ENCODE peak calls at places on chromosome 6, in seven cellular contexts. X is SK-N-SH, G is GM13976, C is dorsolateral prefrontal cortex, I is fibroblast of lung, B is fibroblast of mammary gland, S is PC-3. U is an unnamed sample.

GRCh38 chr6:33761922-33762629 is 15.4 kb upstream of the IP6K3 start:
- DNase-seq in X (peak), G (peak), C (no peak), I (peak), B (peak), S (peak), U (peak)

GRCh38 chr6:3009930-3010329 is 10.2 kb downstream of the NQO2 start:
- DNase-seq in X (no peak), G (no peak), C (no peak), I (no peak), B (no peak), S (no peak), U (no peak)

GRCh38 chr6:160393966-160394653 is 45.9 kb downstream of the SLC22A3 start:
- DNase-seq in X (no peak), G (no peak), C (no peak), I (no peak), B (no peak), S (no peak), U (no peak)

GRCh38 chr6:34527751-34528670 is 28.1 kb downstream of the SPDEF start:
- DNase-seq in X (no peak), G (no peak), C (no peak), I (no peak), B (no peak), S (no peak), U (no peak)

GRCh38 chr6:147738516-147739187 is 230.2 kb downstream of the SAMD5 start:
- DNase-seq in X (no peak), G (no peak), C (no peak), I (peak), B (peak), S (no peak), U (no peak)

GRCh38 chr6:111737065-111737521 is 131.4 kb upstream of the TRAF3IP2 start:
- DNase-seq in X (no peak), G (no peak), C (no peak), I (peak), B (peak), S (peak), U (no peak)

GRCh38 chr6:113982055-113982550 is 11.2 kb upstream of the HDAC2 start:
- DNase-seq in X (no peak), G (no peak), C (no peak), I (no peak), B (no peak), S (no peak), U (no peak)

GRCh38 chr6:52609968-52610367 is 33.1 kb upstream of the TRAM2 start:
- DNase-seq in X (peak), G (no peak), C (no peak), I (no peak), B (peak), S (no peak), U (no peak)

GRCh38 chr6:79949235-79949634 is 1.9 kb upstream of the ELOVL4 start:
- DNase-seq in X (peak), G (peak), C (no peak), I (peak), B (peak), S (peak), U (peak)

GRCh38 chr6:158803733-158804143 is 15.4 kb downstream of the EZR start:
- DNase-seq in X (no peak), G (peak), C (no peak), I (peak), B (no peak), S (peak), U (no peak)

GRCh38 chr6:108363756-108364356 is 69.0 kb downstream of the AFG1L start:
- DNase-seq in X (no peak), G (no peak), C (no peak), I (no peak), B (no peak), S (no peak), U (no peak)

GRCh38 chr6:136524936-136525413 is 25.2 kb downstream of the MAP7 start:
- DNase-seq in X (no peak), G (peak), C (peak), I (no peak), B (no peak), S (no peak), U (no peak)

GRCh38 chr6:27157461-27158315 is 89.8 kb upstream of the PRSS16 start:
- DNase-seq in X (no peak), G (peak), C (peak), I (peak), B (peak), S (peak), U (no peak)
- TF ChIP-seq CTCF in X (peak), G (peak), C (peak), I (peak), B (peak), S (peak), U (peak)

DNA sequence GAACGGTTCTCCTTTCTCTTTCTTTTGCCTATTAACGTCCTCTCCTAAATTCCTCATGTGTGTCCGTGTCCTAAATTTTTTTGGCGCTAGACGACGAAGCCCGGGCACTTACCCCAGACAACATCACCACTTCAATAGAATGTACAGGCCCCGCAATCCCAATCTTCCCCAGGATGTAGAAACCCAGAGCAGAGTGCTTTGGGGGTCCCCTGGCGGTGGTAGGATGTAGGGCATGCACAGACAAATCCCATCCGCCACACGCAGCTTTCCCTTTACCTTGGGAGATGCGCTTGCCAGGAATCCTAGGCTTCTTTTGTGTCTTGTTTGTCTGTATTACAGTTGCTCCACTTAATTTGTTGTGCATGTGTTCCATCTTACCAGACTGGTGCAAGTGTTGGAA is 417.3 kb upstream of the ARID1B start:
- DNase-seq in X (no peak), G (no peak), C (no peak), I (no peak), B (no peak), S (no peak), U (no peak)
- TF ChIP-seq CTCF in X (peak), G (no peak), C (no peak), I (no peak), B (no peak), S (peak), U (peak)

GRCh38 chr6:43070028-43070632 is 6.0 kb upstream of the PTK7 start:
- DNase-seq in X (peak), G (peak), C (no peak), I (peak), B (peak), S (peak), U (no peak)
- TF ChIP-seq CTCF in X (peak), G (no peak), C (peak), I (peak), B (peak), S (peak), U (peak)

GRCh38 chr6:21523652-21524051 is 69.9 kb upstream of the SOX4 start:
- DNase-seq in X (no peak), G (no peak), C (no peak), I (no peak), B (no peak), S (no peak), U (no peak)
- TF ChIP-seq CTCF in X (no peak), G (no peak), C (no peak), I (no peak), B (no peak), S (no peak), U (no peak)

GRCh38 chr6:134282816-134283215 is 35.1 kb downstream of the SGK1 start:
- DNase-seq in X (no peak), G (no peak), C (no peak), I (peak), B (peak), S (no peak), U (no peak)
- TF ChIP-seq CTCF in X (no peak), G (no peak), C (no peak), I (no peak), B (no peak), S (peak), U (no peak)

GRCh38 chr6:50143011-50143719 is 93.4 kb upstream of the DEFB112 start:
- DNase-seq in X (no peak), G (no peak), C (no peak), I (peak), B (no peak), S (peak), U (no peak)

GRCh38 chr6:50147371-50147770 is 97.6 kb upstream of the DEFB112 start:
- DNase-seq in X (no peak), G (no peak), C (no peak), I (peak), B (peak), S (peak), U (no peak)

GRCh38 chr6:50141100-50141499 is 91.4 kb upstream of the DEFB112 start:
- DNase-seq in X (no peak), G (no peak), C (no peak), I (no peak), B (no peak), S (no peak), U (no peak)

DNA sequence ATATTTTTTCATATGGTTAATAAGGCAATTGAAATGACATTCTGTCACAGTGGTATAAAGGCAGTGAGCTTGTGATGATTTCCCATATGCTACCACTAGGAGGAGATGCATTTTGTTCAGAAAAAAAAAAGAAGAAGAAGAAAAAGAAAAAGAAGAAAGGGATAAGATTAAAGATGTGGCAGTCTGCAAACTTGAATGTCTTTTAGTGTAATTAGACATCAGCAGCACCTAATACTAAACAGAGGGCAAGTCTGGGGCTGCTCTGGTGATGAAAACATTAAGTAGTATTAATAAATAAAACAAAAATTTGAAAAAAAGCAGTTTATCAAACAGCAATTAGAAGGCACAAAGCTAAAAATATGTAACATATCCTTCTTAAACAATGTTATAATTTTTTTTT is 95.4 kb upstream of the DEFB112 start:
- DNase-seq in X (peak), G (no peak), C (no peak), I (peak), B (peak), S (peak), U (no peak)
- TF ChIP-seq CTCF in X (peak), G (no peak), C (no peak), I (peak), B (peak), S (peak), U (peak)

DNA sequence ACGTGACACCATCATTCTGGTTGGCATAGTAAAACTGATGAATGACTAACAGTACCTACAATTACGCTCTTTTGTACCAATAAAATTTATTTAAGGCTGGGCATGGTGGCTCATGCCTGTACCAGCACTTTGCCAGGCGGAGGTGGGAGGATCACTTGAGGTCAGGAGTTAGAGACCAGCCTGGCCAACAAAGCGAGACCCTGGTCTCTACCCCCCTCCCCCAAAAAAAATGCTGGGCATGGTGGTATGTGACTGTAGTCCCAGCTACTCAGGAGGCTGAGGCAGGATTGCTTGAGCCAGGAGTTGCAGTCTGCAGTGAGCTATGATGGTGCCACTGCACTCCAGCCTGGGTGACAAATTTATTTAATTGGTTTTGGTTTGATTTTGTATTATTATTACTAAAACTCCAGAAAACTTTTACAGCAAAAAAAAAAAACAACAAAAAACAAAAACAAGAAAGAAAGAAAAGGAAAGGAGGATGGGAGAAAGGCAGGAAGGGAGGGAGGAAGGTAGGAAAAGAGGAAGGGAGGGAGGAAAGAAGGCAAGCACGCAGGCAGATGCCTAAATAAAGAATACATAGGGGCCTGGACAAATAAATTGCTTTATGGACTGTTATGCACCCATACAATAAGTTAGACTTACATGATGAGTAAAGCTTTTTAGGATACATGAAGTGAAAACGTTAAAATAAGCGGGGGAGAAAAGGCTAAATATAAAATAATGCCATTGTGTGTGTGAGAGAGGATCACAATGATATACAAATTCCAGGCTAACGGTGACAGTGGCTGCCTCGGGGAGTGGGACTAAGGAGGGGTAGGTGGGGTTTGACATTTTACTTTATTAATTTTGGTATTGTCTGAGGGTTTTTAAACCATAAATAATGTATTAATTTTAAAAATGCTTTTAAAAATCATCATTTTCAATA is 682 bp upstream of the ZSCAN9 start:
- DNase-seq in X (peak), G (no peak), C (no peak), I (no peak), B (no peak), S (no peak), U (no peak)
- TF ChIP-seq CTCF in X (no peak), G (no peak), C (no peak), I (no peak), B (no peak), S (no peak), U (no peak)

GRCh38 chr6:162852810-162853577 is 125.2 kb downstream of the PACRG start:
- DNase-seq in X (no peak), G (no peak), C (no peak), I (no peak), B (no peak), S (no peak), U (no peak)

GRCh38 chr6:162854228-162854627 is 126.5 kb downstream of the PACRG start:
- DNase-seq in X (no peak), G (no peak), C (no peak), I (no peak), B (no peak), S (no peak), U (no peak)

GRCh38 chr6:162857321-162857720 is 129.5 kb downstream of the PACRG start:
- DNase-seq in X (no peak), G (no peak), C (no peak), I (no peak), B (no peak), S (no peak), U (no peak)

GRCh38 chr6:162854734-162855191 is 127.0 kb downstream of the PACRG start:
- DNase-seq in X (no peak), G (no peak), C (no peak), I (no peak), B (no peak), S (no peak), U (no peak)

DNA sequence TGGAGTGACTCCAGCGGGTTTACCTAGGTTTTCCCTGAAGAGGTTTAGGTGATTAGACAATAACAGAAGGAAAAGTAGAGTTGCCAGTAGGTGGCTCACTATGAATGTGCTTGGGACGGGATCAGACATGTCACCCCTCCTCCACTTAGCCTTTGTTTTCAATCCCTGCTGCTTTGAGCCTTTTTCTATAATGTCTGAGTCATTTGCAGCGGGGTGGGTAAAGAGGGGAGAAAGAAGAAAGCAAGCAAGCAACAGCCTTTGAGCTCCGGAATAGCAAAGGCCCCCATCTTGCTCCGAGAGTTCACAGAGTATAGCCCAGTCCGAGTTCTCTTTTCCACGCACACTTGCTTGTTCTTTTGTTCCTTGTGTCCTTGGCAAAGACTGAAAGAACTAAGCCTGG is 129.1 kb downstream of the PACRG start:
- DNase-seq in X (peak), G (no peak), C (peak), I (peak), B (peak), S (peak), U (peak)
- TF ChIP-seq CTCF in X (peak), G (no peak), C (peak), I (peak), B (peak), S (peak), U (peak)